ENCODE peak calls at places on chromosomes 12 and 14, in ten cellular contexts. I is H1, W is WTC11, L is SK-N-SH, G is GM12878, B is HCT116, X is K562, T is endothelial cell of umbilical vein, A is HepG2, Z is A549. N is an unnamed sample.

GRCh38 chr14:75886661-75887348 is 95.0 kb downstream of the TGFB3 start:
- DNase-seq in I (no peak), W (no peak), L (no peak), G (no peak), B (no peak), X (no peak), T (no peak), A (no peak), Z (no peak), N (no peak)

GRCh38 chr14:70096866-70097265 is 91.9 kb downstream of the SLC8A3 start:
- DNase-seq in I (no peak), W (peak), L (peak), G (no peak), B (no peak), X (peak), T (peak), A (peak), Z (peak), N (peak)

GRCh38 chr12:27076930-27077329 is 5.4 kb downstream of the C12orf71 start:
- DNase-seq in I (no peak), W (no peak), L (no peak), G (no peak), B (no peak), X (no peak), T (no peak), A (no peak), Z (no peak), N (no peak)

GRCh38 chr12:109432842-109433304 is 44.2 kb downstream of the KCTD10 start:
- DNase-seq in I (peak), W (peak), L (peak), G (no peak), B (peak), X (peak), T (peak), A (peak), Z (peak), N (peak)

GRCh38 chr14:67491741-67492504 is 3.4 kb upstream of the TMEM229B start:
- DNase-seq in I (no peak), W (no peak), L (peak), G (no peak), B (no peak), X (no peak), T (no peak), A (no peak), Z (no peak), N (no peak)

GRCh38 chr14:47269788-47270492 is 405.5 kb downstream of the MDGA2 start:
- DNase-seq in I (no peak), W (no peak), L (no peak), G (no peak), B (no peak), X (no peak), T (no peak), A (no peak), Z (no peak), N (no peak)

GRCh38 chr14:68782091-68782981 is 10.5 kb downstream of the ZFP36L1 start:
- DNase-seq in I (no peak), W (no peak), L (no peak), G (no peak), B (no peak), X (peak), T (no peak), A (no peak), Z (no peak), N (no peak)

GRCh38 chr12:38456769-38457168 is 140.2 kb downstream of the ALG10B start:
- DNase-seq in I (no peak), W (no peak), L (no peak), G (no peak), B (no peak), X (no peak), T (no peak), A (no peak), Z (no peak), N (no peak)

GRCh38 chr14:23182372-23183014 is 967 bp downstream of the SLC7A8 start:
- DNase-seq in I (peak), W (peak), L (no peak), G (no peak), B (peak), X (no peak), T (peak), A (no peak), Z (no peak), N (no peak)

GRCh38 chr14:68235011-68235410 is 415.4 kb downstream of the RAD51B start:
- DNase-seq in I (no peak), W (no peak), L (no peak), G (no peak), B (no peak), X (no peak), T (no peak), A (no peak), Z (no peak), N (no peak)

GRCh38 chr12:31849090-31849687 is 110.0 kb upstream of the RESF1 start:
- DNase-seq in I (no peak), W (no peak), L (no peak), G (no peak), B (peak), X (peak), T (no peak), A (no peak), Z (no peak), N (peak)

GRCh38 chr12:68933564-68933893 is 558 bp upstream of the CPM start:
- DNase-seq in I (no peak), W (no peak), L (no peak), G (no peak), B (no peak), X (no peak), T (no peak), A (no peak), Z (no peak), N (no peak)

GRCh38 chr12:71295913-71296312 is 138.1 kb upstream of the TSPAN8 start:
- DNase-seq in I (no peak), W (no peak), L (no peak), G (no peak), B (no peak), X (no peak), T (no peak), A (no peak), Z (no peak), N (no peak)

GRCh38 chr12:118981285-118982201 is at the start of gene SRRM4:
- DNase-seq in I (peak), W (peak), L (peak), G (no peak), B (no peak), X (peak), T (no peak), A (no peak), Z (no peak), N (peak)

GRCh38 chr12:112370868-112371510 is 11.2 kb downstream of the HECTD4 start:
- DNase-seq in I (no peak), W (no peak), L (no peak), G (no peak), B (no peak), X (no peak), T (no peak), A (peak), Z (no peak), N (no peak)

GRCh38 chr12:63814146-63814774 is 30.2 kb upstream of the SRGAP1 start:
- DNase-seq in I (no peak), W (no peak), L (no peak), G (no peak), B (no peak), X (no peak), T (no peak), A (no peak), Z (no peak), N (no peak)

GRCh38 chr12:86748874-86749273 is 492.7 kb upstream of the MGAT4C start:
- DNase-seq in I (no peak), W (no peak), L (no peak), G (no peak), B (no peak), X (no peak), T (no peak), A (no peak), Z (no peak), N (no peak)

GRCh38 chr12:48542300-48542928 is 17.0 kb downstream of the OR8S1 start:
- DNase-seq in I (peak), W (no peak), L (no peak), G (no peak), B (peak), X (peak), T (peak), A (peak), Z (peak), N (peak)

GRCh38 chr12:131901431-131902331 is 7.3 kb downstream of the ULK1 start:
- DNase-seq in I (no peak), W (no peak), L (no peak), G (no peak), B (no peak), X (no peak), T (no peak), A (no peak), Z (no peak), N (no peak)

GRCh38 chr14:33120341-33120740 is 181.7 kb downstream of the NPAS3 start:
- DNase-seq in I (no peak), W (no peak), L (no peak), G (no peak), B (no peak), X (no peak), T (no peak), A (no peak), Z (no peak), N (no peak)

GRCh38 chr12:27542628-27543027 is 18.6 kb downstream of the PPFIBP1 start:
- DNase-seq in I (no peak), W (no peak), L (no peak), G (no peak), B (no peak), X (no peak), T (no peak), A (no peak), Z (no peak), N (no peak)

GRCh38 chr14:87888136-87888999 is 104.6 kb downstream of the GALC start:
- DNase-seq in I (peak), W (peak), L (peak), G (no peak), B (no peak), X (peak), T (no peak), A (peak), Z (peak), N (peak)

DNA sequence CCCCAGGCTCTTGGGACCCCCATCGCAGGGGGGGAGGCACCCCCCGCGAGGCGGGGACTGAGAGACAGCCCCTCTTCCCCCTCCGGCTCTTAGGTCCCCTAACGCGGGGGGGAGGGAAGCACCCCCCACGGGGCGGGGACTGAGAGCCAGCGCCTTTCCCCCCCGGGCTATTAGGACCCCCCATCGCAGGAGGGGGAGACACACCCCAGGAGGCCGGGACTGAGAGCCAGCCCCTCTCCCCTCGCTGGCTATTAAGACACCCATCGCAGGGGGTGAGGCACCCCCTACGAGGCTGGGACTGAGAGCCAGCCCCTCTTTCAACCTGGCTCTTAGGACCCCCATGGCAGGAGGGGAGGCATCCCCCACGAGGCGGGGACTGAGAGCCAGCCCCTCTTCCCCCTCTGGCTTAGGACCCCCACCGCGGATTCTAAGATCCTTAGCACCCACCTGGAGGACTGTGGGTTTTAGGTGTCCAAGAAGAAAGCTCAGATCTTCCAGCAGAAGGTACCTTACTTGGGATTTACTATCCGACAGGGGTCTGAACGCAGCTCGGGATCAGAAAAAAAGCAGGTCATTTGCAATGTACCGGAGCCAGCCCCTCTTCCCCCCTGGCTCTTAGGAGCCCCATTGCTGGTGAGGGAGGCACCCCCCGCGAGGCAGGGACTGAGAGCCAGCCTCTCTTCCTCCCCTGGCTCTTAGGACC is 197.8 kb upstream of the PZP start:
- DNase-seq in I (no peak), W (no peak), L (peak), G (no peak), B (no peak), X (no peak), T (no peak), A (no peak), Z (no peak), N (no peak)
- TF ChIP-seq MAX in I (no peak), W (no peak), L (no peak), G (no peak), B (no peak), X (no peak), T (no peak), A (no peak), Z (no peak), N (no peak)

GRCh38 chr14:97311411-97311810 is 514.2 kb downstream of the VRK1 start:
- DNase-seq in I (no peak), W (no peak), L (no peak), G (no peak), B (no peak), X (no peak), T (no peak), A (no peak), Z (no peak), N (no peak)
- TF ChIP-seq CTCF in I (no peak), W (no peak), L (no peak), G (no peak), B (no peak), X (no peak), T (no peak), A (no peak), Z (no peak), N (no peak)

GRCh38 chr14:100816950-100817901 is 8.7 kb upstream of the MEG3 start:
- DNase-seq in I (no peak), W (no peak), L (no peak), G (no peak), B (no peak), X (no peak), T (no peak), A (peak), Z (no peak), N (no peak)
- TF ChIP-seq MAX in I (no peak), W (no peak), L (no peak), G (no peak), B (no peak), X (no peak), T (no peak), A (peak), Z (no peak), N (no peak)

DNA sequence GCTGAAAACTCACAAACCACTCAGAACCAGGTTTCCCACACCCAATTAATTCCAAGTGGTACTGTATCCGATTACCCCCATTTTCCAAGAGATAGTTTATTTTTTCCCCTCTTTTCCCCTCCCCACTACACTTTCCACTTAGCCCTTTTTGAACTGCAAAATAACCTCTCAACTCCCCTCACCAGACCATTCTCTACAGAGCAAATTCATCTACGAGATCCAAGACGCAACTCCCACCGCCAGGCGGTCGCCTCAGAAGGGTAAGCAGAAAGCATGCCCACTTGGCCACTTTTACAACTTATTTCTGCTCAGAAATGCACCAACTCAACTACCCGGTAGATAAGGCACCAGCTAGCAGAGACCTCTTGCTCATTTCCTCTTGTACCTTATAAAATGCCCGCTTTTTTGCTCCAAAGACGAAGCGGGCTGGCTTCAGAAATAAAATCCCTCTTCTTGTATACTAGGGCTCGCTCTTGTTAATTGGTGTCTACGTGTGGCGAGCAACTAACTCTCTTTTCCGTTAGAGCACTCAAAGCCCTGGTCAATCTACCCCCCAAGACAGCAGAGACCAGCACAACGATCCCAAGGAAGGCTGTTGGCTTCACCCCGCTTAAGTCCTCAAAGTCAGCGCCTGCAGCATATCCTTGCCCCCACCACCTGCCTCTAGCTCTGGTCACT is 910 bp upstream of the SRP54 start:
- DNase-seq in I (no peak), W (peak), L (peak), G (no peak), B (peak), X (peak), T (no peak), A (no peak), Z (no peak), N (peak)
- TF ChIP-seq CTCF in I (peak), W (no peak), L (peak), G (peak), B (peak), X (no peak), T (peak), A (no peak), Z (no peak), N (no peak)

GRCh38 chr12:5087831-5088554 is 44.3 kb downstream of the KCNA5 start:
- DNase-seq in I (no peak), W (no peak), L (no peak), G (no peak), B (no peak), X (no peak), T (no peak), A (no peak), Z (no peak), N (no peak)

GRCh38 chr12:5085896-5086295 is 42.2 kb downstream of the KCNA5 start:
- DNase-seq in I (no peak), W (no peak), L (no peak), G (no peak), B (no peak), X (no peak), T (no peak), A (no peak), Z (no peak), N (no peak)

GRCh38 chr12:5081016-5081415 is 37.3 kb downstream of the KCNA5 start:
- DNase-seq in I (no peak), W (peak), L (no peak), G (no peak), B (no peak), X (no peak), T (no peak), A (no peak), Z (no peak), N (no peak)

GRCh38 chr12:5088586-5089264 is 45.0 kb downstream of the KCNA5 start:
- DNase-seq in I (no peak), W (no peak), L (peak), G (no peak), B (no peak), X (no peak), T (no peak), A (no peak), Z (peak), N (no peak)

GRCh38 chr12:5083955-5084849 is 40.5 kb downstream of the KCNA5 start:
- DNase-seq in I (no peak), W (no peak), L (peak), G (peak), B (peak), X (peak), T (peak), A (peak), Z (peak), N (peak)
- TF ChIP-seq MAX in I (no peak), W (no peak), L (no peak), G (no peak), B (no peak), X (no peak), T (no peak), A (no peak), Z (no peak), N (no peak)

N was measured in NB4.